ENCODE peak calls at places on chromosomes 5 and 9, in seven cellular contexts. W is stimulated activated CD8-positive, alpha-beta memory T cell treated with anti-CD3 and anti-CD28 coated beads, Interleukin-12 subunit alpha, Interleukin-12 subunit beta, amount 100 ng/mL, for 1 hour; J is mucosa of gallbladder; O is nucleus accumbens; E is BJ; K is activated CD8-positive, alpha-beta memory T cell treated with anti-CD3 and anti-CD28 coated beads for 1 hour; Y is cerebellum. C is an unnamed sample.

GRCh38 chr5:144230806-144231205 is 60.1 kb downstream of the KCTD16 start:
- DNase-seq in W (no peak), J (no peak), O (no peak), E (no peak), K (no peak), Y (no peak), C (no peak)

GRCh38 chr5:94891565-94892362 is 273.3 kb downstream of the SLF1 start:
- DNase-seq in W (no peak), J (no peak), O (no peak), E (no peak), K (no peak), Y (no peak), C (no peak)

GRCh38 chr5:14753947-14754346 is 89.4 kb downstream of the OTULIN start:
- DNase-seq in W (no peak), J (no peak), O (no peak), E (no peak), K (no peak), Y (peak; percentile 84), C (no peak)

GRCh38 chr5:150641006-150641570 is 628 bp downstream of the SYNPO start:
- DNase-seq in W (no peak), J (peak; percentile 39), O (no peak), E (no peak), K (no peak), Y (no peak), C (no peak)

GRCh38 chr5:175922192-175922885 is 45.8 kb downstream of the THOC3 start:
- DNase-seq in W (no peak), J (no peak), O (no peak), E (peak; percentile 98), K (no peak), Y (no peak), C (no peak)

GRCh38 chr5:148808864-148809642 is 17.4 kb upstream of the ADRB2 start:
- DNase-seq in W (no peak), J (no peak), O (no peak), E (no peak), K (no peak), Y (no peak), C (no peak)

GRCh38 chr5:35963381-35963843 is 25.0 kb upstream of the CAPSL start:
- DNase-seq in W (no peak), J (no peak), O (no peak), E (no peak), K (no peak), Y (no peak), C (peak; percentile 52)

GRCh38 chr9:134663753-134664415 is 22.3 kb downstream of the COL5A1 start:
- DNase-seq in W (no peak), J (no peak), O (no peak), E (peak; percentile 84), K (no peak), Y (no peak), C (no peak)

GRCh38 chr5:111187079-111187478 is 37.1 kb upstream of the CAMK4 start:
- DNase-seq in W (no peak), J (no peak), O (no peak), E (no peak), K (no peak), Y (no peak), C (no peak)

GRCh38 chr5:53407373-53407772 is 73.1 kb upstream of the FST start:
- DNase-seq in W (no peak), J (no peak), O (no peak), E (no peak), K (no peak), Y (no peak), C (no peak)

GRCh38 chr5:9919306-9920030 is 289.3 kb upstream of the TAS2R1 start:
- DNase-seq in W (no peak), J (no peak), O (no peak), E (no peak), K (no peak), Y (no peak), C (no peak)

GRCh38 chr5:134568761-134569725 is 43.6 kb downstream of the JADE2 start:
- DNase-seq in W (no peak), J (peak; percentile 82), O (peak; percentile 70), E (no peak), K (no peak), Y (peak; percentile 82), C (no peak)

GRCh38 chr5:38450627-38451371 is 105.6 kb downstream of the LIFR start:
- DNase-seq in W (no peak), J (no peak), O (no peak), E (no peak), K (no peak), Y (no peak), C (no peak)

GRCh38 chr9:33517373-33517772 is 6.7 kb upstream of the ANKRD18B start:
- DNase-seq in W (no peak), J (peak; percentile 32), O (no peak), E (no peak), K (no peak), Y (peak; percentile 58), C (peak; percentile 55)

GRCh38 chr9:86413966-86414880 is 60.0 kb upstream of the TUT7 start:
- DNase-seq in W (no peak), J (no peak), O (no peak), E (no peak), K (no peak), Y (peak; percentile 50), C (peak; percentile 12)

GRCh38 chr9:133990366-133991210 is 1.5 kb downstream of the VAV2 start:
- DNase-seq in W (no peak), J (peak; percentile 82), O (no peak), E (peak; percentile 31), K (no peak), Y (no peak), C (no peak)

GRCh38 chr5:113487411-113487778 is 858 bp downstream of the MCC start:
- DNase-seq in W (no peak), J (no peak), O (no peak), E (no peak), K (no peak), Y (no peak), C (no peak)

GRCh38 chr5:136269978-136270377 is 77.0 kb upstream of the SMIM32 start:
- DNase-seq in W (no peak), J (no peak), O (no peak), E (no peak), K (no peak), Y (no peak), C (no peak)

GRCh38 chr9:122318284-122318683 is 52.5 kb upstream of the PTGS1 start:
- DNase-seq in W (no peak), J (peak; percentile 22), O (peak; percentile 28), E (no peak), K (no peak), Y (peak; percentile 41), C (no peak)

GRCh38 chr5:41115281-41115680 is 44.1 kb upstream of the MROH2B start:
- DNase-seq in W (no peak), J (no peak), O (no peak), E (peak; percentile 74), K (no peak), Y (no peak), C (no peak)

GRCh38 chr5:97142521-97143254 is at the start of gene LIX1:
- DNase-seq in W (no peak), J (peak; percentile 14), O (peak; percentile 64), E (no peak), K (no peak), Y (peak; percentile 36), C (peak; percentile 35)

GRCh38 chr5:74634611-74635286 is 5.8 kb downstream of the ENC1 start:
- DNase-seq in W (no peak), J (no peak), O (no peak), E (no peak), K (no peak), Y (no peak), C (no peak)

GRCh38 chr9:97475079-97475478 is 26.4 kb upstream of the TMOD1 start:
- DNase-seq in W (no peak), J (no peak), O (no peak), E (peak; percentile 23), K (no peak), Y (no peak), C (no peak)

GRCh38 chr5:146878471-146879172 is at the start of gene PPP2R2B:
- DNase-seq in W (no peak), J (peak; percentile 18), O (peak; percentile 81), E (no peak), K (no peak), Y (peak; percentile 35), C (no peak)

GRCh38 chr9:26802921-26803320 is 89.7 kb downstream of the CAAP1 start:
- DNase-seq in W (no peak), J (no peak), O (no peak), E (no peak), K (no peak), Y (no peak), C (no peak)

GRCh38 chr9:134317431-134318414 is 8.5 kb upstream of the RXRA start:
- DNase-seq in W (no peak), J (no peak), O (no peak), E (no peak), K (no peak), Y (no peak), C (no peak)

GRCh38 chr5:169374761-169375160 is 73.8 kb upstream of the SLIT3 start:
- DNase-seq in W (no peak), J (no peak), O (no peak), E (no peak), K (no peak), Y (no peak), C (no peak)

GRCh38 chr9:114012126-114012525 is 66.0 kb downstream of the AMBP start:
- DNase-seq in W (no peak), J (peak; percentile 1), O (no peak), E (no peak), K (no peak), Y (no peak), C (no peak)

GRCh38 chr5:179280095-179280490 is 65.2 kb downstream of the ADAMTS2 start:
- DNase-seq in W (no peak), J (no peak), O (no peak), E (no peak), K (no peak), Y (no peak), C (no peak)

C was measured in erythroblast.